ENCODE peak calls at places on chromosomes 5 and 9, in nine cellular contexts. F is ureter, K is NCI-H2081, B is dermis microvascular lymphatic vessel endothelial cell, Y is stomach, C is psoas muscle, U is cardiac fibroblast, R is left ventricle myocardium superior, P is iPS-NIHi11. M is an unnamed sample.

GRCh38 chr9:69590241-69590640 is 81.9 kb downstream of the APBA1 start:
- DNase-seq in C (no peak), K (no peak), F (no peak), R (no peak), U (no peak), Y (no peak), B (no peak), P (no peak), M (no peak)

GRCh38 chr5:111248571-111248970 is 24.4 kb downstream of the CAMK4 start:
- DNase-seq in B (no peak), C (no peak), Y (no peak), K (no peak), F (no peak), R (no peak), P (no peak), U (no peak), M (no peak)

GRCh38 chr5:123874600-123875201 is 362.7 kb downstream of the CSNK1G3 start:
- DNase-seq in R (no peak), Y (no peak), B (no peak), C (no peak), F (no peak), P (no peak), K (peak), U (peak), M (peak)

GRCh38 chr5:78758169-78758839 is 109.7 kb upstream of the LHFPL2 start:
- DNase-seq in Y (no peak), C (no peak), U (no peak), P (no peak), B (no peak), F (no peak), K (no peak), R (no peak), M (peak)

GRCh38 chr5:62011072-62011664 is 294.8 kb upstream of the KIF2A start:
- DNase-seq in C (no peak), Y (no peak), R (no peak), B (no peak), U (no peak), K (no peak), P (peak), F (no peak), M (no peak)

GRCh38 chr9:124296800-124297552 is 39.2 kb downstream of the NEK6 start:
- DNase-seq in B (no peak), U (no peak), R (no peak), P (no peak), K (no peak), Y (no peak), C (no peak), F (no peak), M (no peak)

GRCh38 chr5:3456121-3456681 is 139.4 kb upstream of the IRX1 start:
- DNase-seq in C (no peak), P (no peak), Y (no peak), B (no peak), F (no peak), K (no peak), U (no peak), R (no peak), M (no peak)

GRCh38 chr5:123659006-123659405 is 147.0 kb downstream of the CSNK1G3 start:
- DNase-seq in P (no peak), K (no peak), C (no peak), R (no peak), F (no peak), U (no peak), B (no peak), Y (no peak), M (no peak)

GRCh38 chr5:14743601-14744295 is 79.2 kb downstream of the OTULIN start:
- DNase-seq in Y (no peak), P (no peak), B (peak), R (no peak), U (peak), C (no peak), F (no peak), K (no peak), M (no peak)

GRCh38 chr5:59565551-59565950 is 328.0 kb downstream of the PDE4D start:
- DNase-seq in C (peak), K (no peak), R (no peak), P (no peak), B (peak), F (no peak), U (no peak), Y (no peak), M (no peak)

GRCh38 chr5:159244163-159244562 is 18.9 kb upstream of the UBLCP1 start:
- DNase-seq in B (no peak), C (no peak), Y (no peak), K (no peak), R (no peak), U (no peak), F (no peak), P (no peak), M (no peak)

GRCh38 chr5:84016090-84016489 is 295.4 kb upstream of the HAPLN1 start:
- DNase-seq in Y (no peak), B (no peak), F (no peak), P (no peak), R (no peak), K (no peak), U (peak), C (no peak), M (peak)

GRCh38 chr9:23686896-23687295 is 139.1 kb downstream of the ELAVL2 start:
- DNase-seq in K (no peak), R (no peak), F (no peak), P (no peak), C (no peak), Y (no peak), U (no peak), B (no peak), M (no peak)

GRCh38 chr5:10034008-10034407 is 215.7 kb downstream of the ATPSCKMT start:
- DNase-seq in U (peak), F (no peak), B (no peak), Y (no peak), C (no peak), K (peak), P (no peak), R (peak), M (no peak)

GRCh38 chr9:7366121-7366520 is 433.5 kb downstream of the DMAC1 start:
- DNase-seq in R (no peak), U (peak), K (no peak), F (no peak), C (no peak), P (no peak), B (no peak), Y (no peak), M (no peak)

GRCh38 chr5:143713331-143714032 is 98.5 kb upstream of the HMHB1 start:
- DNase-seq in C (no peak), K (no peak), U (peak), Y (no peak), B (no peak), R (no peak), P (no peak), F (no peak), M (peak)

GRCh38 chr9:87792831-87793288 is 66.9 kb downstream of the CTSL start:
- DNase-seq in U (peak), K (no peak), B (peak), P (peak), Y (peak), C (peak), R (peak), F (peak), M (peak)

GRCh38 chr5:127999909-128000308 is 83.7 kb upstream of the SLC12A2 start:
- DNase-seq in C (no peak), B (no peak), K (no peak), R (no peak), P (no peak), Y (no peak), F (no peak), U (no peak), M (no peak)

GRCh38 chr9:6761306-6761705 is 3.5 kb downstream of the KDM4C start:
- DNase-seq in U (no peak), B (no peak), K (no peak), R (no peak), Y (no peak), C (no peak), F (no peak), P (no peak), M (no peak)

M was measured in amniotic epithelial cell.